ENCODE peak calls at places on chromosomes 6 and 20, in ten cellular contexts. L is stimulated activated naive B cell treated with anti-CD40 and anti-IgM and Interleukin-4, amounts not matched to agents 10 μg/mL and 1 μg/mL and 100 μg/mL, for 72 hours; D is CD8-positive, alpha-beta T cell; E is choroid plexus epithelial cell; K is adrenal gland; T is RWPE1; Y is H54; U is substantia nigra; A is HT1080; B is skeletal muscle cell. N is an unnamed sample.

GRCh38 chr6:158040804-158041347 is 59.2 kb downstream of the SYNJ2 start:
- DNase-seq in K (no peak), T (no peak), L (no peak), D (no peak), U (no peak), A (no peak), Y (no peak), B (no peak), E (peak), N (peak)

GRCh38 chr20:47241345-47241781 is 115.1 kb downstream of the ZMYND8 start:
- DNase-seq in K (no peak), D (no peak), L (no peak), B (peak), A (peak), T (no peak), Y (no peak), E (peak), U (no peak), N (peak)

GRCh38 chr20:16747291-16747811 is 807 bp upstream of the OTOR start:
- DNase-seq in L (no peak), B (no peak), K (no peak), Y (no peak), U (no peak), T (no peak), E (no peak), D (no peak), A (no peak), N (no peak)

GRCh38 chr6:91387290-91388062 is 800.6 kb upstream of the MAP3K7 start:
- DNase-seq in U (no peak), Y (no peak), B (no peak), L (no peak), E (no peak), D (no peak), T (no peak), A (peak), K (no peak), N (no peak)

GRCh38 chr20:63739129-63740069 is at the start of gene SLC2A4RG:
- DNase-seq in B (peak), K (peak), Y (peak), E (peak), L (peak), T (peak), A (no peak), D (peak), U (peak), N (peak)

GRCh38 chr6:36660771-36661471 is 17.6 kb upstream of the CDKN1A start:
- DNase-seq in B (no peak), Y (no peak), L (no peak), A (no peak), K (peak), U (no peak), D (no peak), E (peak), T (no peak), N (peak)

GRCh38 chr6:134851548-134851947 is 98.4 kb downstream of the ALDH8A1 start:
- DNase-seq in B (no peak), A (no peak), T (no peak), L (no peak), D (no peak), E (no peak), K (no peak), Y (no peak), U (no peak), N (no peak)

GRCh38 chr20:63972312-63973159 is 2.8 kb upstream of the ZNF512B start:
- DNase-seq in E (no peak), U (no peak), Y (peak), K (peak), L (no peak), D (no peak), B (no peak), T (no peak), A (peak), N (peak)

GRCh38 chr20:47620808-47621805 is 119.4 kb downstream of the NCOA3 start:
- DNase-seq in B (peak), A (peak), D (no peak), E (peak), K (no peak), L (no peak), U (no peak), T (peak), Y (no peak), N (no peak)

GRCh38 chr6:167469101-167469500 is 144.2 kb downstream of the TTLL2 start:
- DNase-seq in B (no peak), A (no peak), K (no peak), T (no peak), D (no peak), Y (no peak), E (no peak), L (no peak), U (no peak), N (no peak)

GRCh38 chr6:6676910-6677441 is 88.5 kb downstream of the LY86 start:
- DNase-seq in B (no peak), D (peak), E (peak), Y (peak), T (peak), L (peak), K (peak), A (peak), U (peak), N (peak)

GRCh38 chr20:21391495-21392298 is 5.6 kb downstream of the NKX2-4 start:
- DNase-seq in D (no peak), E (no peak), Y (no peak), L (no peak), A (no peak), K (no peak), T (no peak), B (no peak), U (no peak), N (no peak)

GRCh38 chr20:57464642-57465211 is 60.2 kb downstream of the CTCFL start:
- DNase-seq in A (no peak), D (no peak), Y (peak), T (peak), E (peak), K (peak), U (no peak), B (no peak), L (no peak), N (no peak)

GRCh38 chr6:19322691-19323470 is 514.3 kb upstream of the ID4 start:
- DNase-seq in B (no peak), U (no peak), E (peak), L (no peak), A (no peak), T (no peak), Y (no peak), K (no peak), D (no peak), N (no peak)

GRCh38 chr6:165301372-165302246 is 7.8 kb downstream of the C6orf118 start:
- DNase-seq in Y (no peak), U (no peak), T (no peak), L (no peak), K (no peak), E (no peak), A (no peak), D (no peak), B (no peak), N (no peak)

GRCh38 chr6:163281661-163282060 is 132.9 kb upstream of the QKI start:
- DNase-seq in E (no peak), U (no peak), A (no peak), T (no peak), K (no peak), B (no peak), D (no peak), Y (no peak), L (no peak), N (no peak)

GRCh38 chr6:139290787-139291294 is 957 bp downstream of the TXLNB start:
- DNase-seq in U (no peak), T (no peak), B (peak), A (peak), D (peak), E (peak), L (peak), K (peak), Y (peak), N (peak)

GRCh38 chr6:32752580-32752979 is 10.8 kb downstream of the HLA-DQB2 start:
- DNase-seq in L (no peak), D (no peak), K (no peak), E (no peak), T (peak), A (no peak), U (no peak), B (no peak), Y (no peak), N (no peak)

GRCh38 chr6:37106554-37106953 is 63.4 kb upstream of the PIM1 start:
- DNase-seq in T (no peak), Y (no peak), L (no peak), A (no peak), U (no peak), K (no peak), B (no peak), E (no peak), D (no peak), N (no peak)